ENCODE peak calls at places on chromosomes 12 and 14, in six cellular contexts. Y is ovary, T is right lobe of liver, D is stomach, F is testis, H is Peyer's patch. O is an unnamed sample.

GRCh38 chr14:53472306-53472705 is 319.2 kb upstream of the DDHD1 start:
- DNase-seq in Y (no peak), T (no peak), D (no peak), H (no peak), F (no peak), O (no peak)

GRCh38 chr12:10641735-10642500 is 28.5 kb upstream of the MAGOHB start:
- DNase-seq in Y (no peak), T (no peak), H (peak), F (no peak), D (no peak), O (no peak)

GRCh38 chr12:47717443-47718193 is 7.7 kb downstream of the ENDOU start:
- DNase-seq in Y (peak), F (peak), T (no peak), H (peak), D (peak), O (peak)

GRCh38 chr14:22657861-22658260 is 13.7 kb upstream of the OR6J1 start:
- DNase-seq in F (no peak), D (no peak), Y (no peak), H (no peak), T (no peak), O (no peak)

GRCh38 chr14:105151838-105152793 is 16.5 kb downstream of the JAG2 start:
- DNase-seq in F (no peak), D (no peak), Y (no peak), T (no peak), H (no peak), O (no peak)

GRCh38 chr12:27048822-27049752 is 26.7 kb downstream of the MED21 start:
- DNase-seq in Y (no peak), D (no peak), H (no peak), T (no peak), F (no peak), O (no peak)

GRCh38 chr12:89927226-89927698 is 218.6 kb upstream of the ATP2B1 start:
- DNase-seq in T (no peak), D (no peak), F (no peak), Y (no peak), H (no peak), O (no peak)

GRCh38 chr12:48107252-48107613 is 1.4 kb upstream of the SENP1 start:
- DNase-seq in D (no peak), Y (no peak), T (no peak), F (no peak), H (no peak), O (no peak)

GRCh38 chr12:99746538-99746937 is 99.0 kb downstream of the GARIN6 start:
- DNase-seq in T (no peak), F (no peak), H (no peak), Y (no peak), D (no peak), O (no peak)

GRCh38 chr12:112900298-112901145 is 6.2 kb upstream of the OAS1 start:
- DNase-seq in F (peak), D (peak), T (no peak), H (peak), Y (no peak), O (no peak)

GRCh38 chr12:104372048-104372720 is 68.6 kb downstream of the EID3 start:
- DNase-seq in T (no peak), F (no peak), H (no peak), Y (no peak), D (no peak), O (no peak)

GRCh38 chr14:80575763-80576162 is 364.5 kb upstream of the DIO2 start:
- DNase-seq in D (no peak), F (no peak), Y (no peak), T (no peak), H (no peak), O (no peak)

GRCh38 chr14:64692597-64693350 is 11.4 kb upstream of the PLEKHG3 start:
- DNase-seq in Y (no peak), H (peak), T (no peak), F (no peak), D (peak), O (peak)

GRCh38 chr14:31357279-31357678 is 63.1 kb downstream of the HEATR5A start:
- DNase-seq in H (no peak), T (no peak), D (no peak), F (no peak), Y (no peak), O (no peak)

GRCh38 chr12:92747151-92747550 is 44.4 kb downstream of the PLEKHG7 start:
- DNase-seq in T (no peak), H (no peak), D (no peak), Y (no peak), F (no peak), O (no peak)

GRCh38 chr14:74018029-74018703 is 922 bp downstream of the ENTPD5 start:
- DNase-seq in F (no peak), H (no peak), T (no peak), D (no peak), Y (no peak), O (no peak)

GRCh38 chr14:55129428-55130193 is 559 bp downstream of the LGALS3 start:
- DNase-seq in Y (peak), H (peak), D (peak), T (peak), F (peak), O (peak)
- TF ChIP-seq POLR2A in Y (no peak), H (no peak), D (no peak), T (no peak), F (no peak), O (no peak)

GRCh38 chr14:99189201-99189801 is 82.7 kb downstream of the BCL11B start:
- DNase-seq in D (no peak), Y (no peak), T (no peak), F (no peak), H (no peak), O (no peak)

GRCh38 chr14:99188721-99189120 is 83.3 kb downstream of the BCL11B start:
- DNase-seq in Y (no peak), T (no peak), D (no peak), F (no peak), H (no peak), O (peak)

GRCh38 chr14:99186956-99187690 is 84.9 kb downstream of the BCL11B start:
- DNase-seq in Y (no peak), H (no peak), T (no peak), F (no peak), D (no peak), O (no peak)

GRCh38 chr14:99185436-99186068 is 86.4 kb downstream of the BCL11B start:
- DNase-seq in F (no peak), T (no peak), H (no peak), Y (no peak), D (no peak), O (peak)

DNA sequence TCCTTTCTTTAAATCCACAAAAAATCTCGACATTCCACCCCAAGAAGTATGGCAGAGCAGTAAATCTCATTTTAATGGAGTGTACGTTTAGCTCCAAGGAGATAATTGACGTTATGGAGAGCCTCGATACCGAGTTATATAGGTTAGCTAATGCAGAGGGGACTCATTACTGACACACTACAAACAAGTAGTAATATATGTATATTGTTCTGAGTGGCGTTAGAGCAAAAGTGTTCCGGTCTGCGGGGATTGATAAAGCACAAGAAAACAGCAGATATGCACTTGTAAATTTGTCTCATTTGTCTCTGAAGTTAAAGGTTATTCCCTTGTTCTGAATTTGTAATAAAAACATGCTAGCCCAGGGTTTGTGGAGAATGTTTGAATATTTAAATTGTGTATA is 84.1 kb downstream of the BCL11B start:
- DNase-seq in H (no peak), T (no peak), Y (no peak), F (no peak), D (no peak), O (no peak)
- TF ChIP-seq CTCF in H (no peak), T (no peak), Y (no peak), F (no peak), D (no peak), O (no peak)

GRCh38 chr14:54567224-54567633 is 301 bp downstream of the SAMD4A start:
- DNase-seq in Y (no peak), D (peak), T (no peak), F (peak), H (no peak), O (peak)
- H3K27ac ChIP-seq in Y (peak), D (peak), T (peak), F (peak), H (peak), O (peak)

GRCh38 chr12:63826002-63826585 is 18.4 kb upstream of the SRGAP1 start:
- DNase-seq in H (no peak), Y (no peak), F (no peak), D (no peak), T (no peak), O (no peak)
- TF ChIP-seq POLR2A in H (no peak), Y (no peak), F (no peak), D (no peak), T (no peak), O (no peak)

GRCh38 chr12:6092784-6093722 is 31.4 kb downstream of the VWF start:
- DNase-seq in D (peak), F (no peak), Y (no peak), H (peak), T (peak), O (peak)
- TF ChIP-seq CTCF in D (no peak), F (no peak), Y (no peak), H (no peak), T (no peak), O (no peak)

O was measured in suprapubic skin.